ENCODE peak calls at places on chromosomes 13 and 19, in four cellular contexts. T, N, X and G are unnamed samples.
A peak's percentile ranks its signal among the peaks of the same experiment; 100 is the strongest.

GRCh38 chr19:15418112-15418587 is 638 bp downstream of the AKAP8L start:
- DNase-seq in T (peak; percentile 41), N (peak; percentile 18), X (peak; percentile 35), G (peak; percentile 27)

GRCh38 chr13:95123726-95124125 is 177.5 kb downstream of the ABCC4 start:
- DNase-seq in T (no peak), N (no peak), X (no peak), G (no peak)

GRCh38 chr13:87459419-87459818 is 211.8 kb upstream of the SLITRK5 start:
- DNase-seq in T (no peak), N (no peak), X (no peak), G (no peak)

GRCh38 chr19:1210227-1210538 is 4.6 kb downstream of the STK11 start:
- DNase-seq in T (peak; percentile 64), N (no peak), X (no peak), G (no peak)

GRCh38 chr19:33175886-33176669 is 18.1 kb upstream of the LRP3 start:
- DNase-seq in T (no peak), N (peak; percentile 50), X (no peak), G (peak; percentile 47)

GRCh38 chr19:7152568-7152967 is 83.1 kb downstream of the ZNF557 start:
- DNase-seq in T (no peak), N (no peak), X (no peak), G (no peak)

GRCh38 chr19:2663920-2664571 is 38.4 kb downstream of the GNG7 start:
- DNase-seq in T (peak; percentile 65), N (peak; percentile 5), X (no peak), G (no peak)

GRCh38 chr13:73477441-73477840 is 418.6 kb downstream of the KLF5 start:
- DNase-seq in T (no peak), N (no peak), X (no peak), G (no peak)

GRCh38 chr13:114282143-114282685 is 813 bp downstream of the UPF3A start:
- DNase-seq in T (peak; percentile 22), N (peak; percentile 79), X (peak; percentile 56), G (peak; percentile 78)